ENCODE peak calls at places on chromosome 19, in seven cellular contexts. One of them, this sample, is unnamed.

GRCh38 chr19:27393591-27393990 is 1819.4 kb downstream of the UQCRFS1 start:
- DNase-seq in activated CD4-positive, alpha-beta T cell treated with anti-CD3 and anti-CD28 coated beads, Interleukin-2, amount 10 ng/mL, durations not matched to agents 7 days and 5 days: no peak
- DNase-seq in midbrain: no peak
- DNase-seq in fibroblast of mammary gland: no peak
- DNase-seq in NCI-H187: no peak
- DNase-seq in NCI-H2081 treated with DMSO at 0.1 percent for 48 hours: no peak
- DNase-seq in mesendoderm: no peak
- DNase-seq in this sample: no peak

GRCh38 chr19:872266-872951 is 12.9 kb downstream of the CFD start:
- DNase-seq in activated CD4-positive, alpha-beta T cell treated with anti-CD3 and anti-CD28 coated beads, Interleukin-2, amount 10 ng/mL, durations not matched to agents 7 days and 5 days: peak; percentile 93
- DNase-seq in midbrain: no peak
- DNase-seq in fibroblast of mammary gland: peak; percentile 59
- DNase-seq in NCI-H187: no peak
- DNase-seq in NCI-H2081 treated with DMSO at 0.1 percent for 48 hours: no peak
- DNase-seq in mesendoderm: peak; percentile 88
- DNase-seq in this sample: peak; percentile 81

GRCh38 chr19:47819841-47820244 is 1.9 kb upstream of the CRX start:
- DNase-seq in activated CD4-positive, alpha-beta T cell treated with anti-CD3 and anti-CD28 coated beads, Interleukin-2, amount 10 ng/mL, durations not matched to agents 7 days and 5 days: no peak
- DNase-seq in midbrain: no peak
- DNase-seq in fibroblast of mammary gland: no peak
- DNase-seq in NCI-H187: no peak
- DNase-seq in NCI-H2081 treated with DMSO at 0.1 percent for 48 hours: no peak
- DNase-seq in mesendoderm: peak; percentile 92
- DNase-seq in this sample: no peak

GRCh38 chr19:12834418-12834943 is at the start of gene RTBDN:
- DNase-seq in activated CD4-positive, alpha-beta T cell treated with anti-CD3 and anti-CD28 coated beads, Interleukin-2, amount 10 ng/mL, durations not matched to agents 7 days and 5 days: no peak
- DNase-seq in midbrain: no peak
- DNase-seq in fibroblast of mammary gland: no peak
- DNase-seq in NCI-H187: no peak
- DNase-seq in NCI-H2081 treated with DMSO at 0.1 percent for 48 hours: no peak
- DNase-seq in mesendoderm: peak; percentile 56
- DNase-seq in this sample: no peak

GRCh38 chr19:50232600-50232999 is 29.2 kb downstream of the MYH14 start:
- DNase-seq in activated CD4-positive, alpha-beta T cell treated with anti-CD3 and anti-CD28 coated beads, Interleukin-2, amount 10 ng/mL, durations not matched to agents 7 days and 5 days: no peak
- DNase-seq in midbrain: no peak
- DNase-seq in fibroblast of mammary gland: no peak
- DNase-seq in NCI-H187: no peak
- DNase-seq in NCI-H2081 treated with DMSO at 0.1 percent for 48 hours: no peak
- DNase-seq in mesendoderm: no peak
- DNase-seq in this sample: no peak

GRCh38 chr19:18156841-18157464 is 4.0 kb downstream of the PIK3R2 start:
- DNase-seq in activated CD4-positive, alpha-beta T cell treated with anti-CD3 and anti-CD28 coated beads, Interleukin-2, amount 10 ng/mL, durations not matched to agents 7 days and 5 days: no peak
- DNase-seq in midbrain: peak; percentile 81
- DNase-seq in fibroblast of mammary gland: peak; percentile 87
- DNase-seq in NCI-H187: no peak
- DNase-seq in NCI-H2081 treated with DMSO at 0.1 percent for 48 hours: peak; percentile 80
- DNase-seq in mesendoderm: no peak
- DNase-seq in this sample: no peak

GRCh38 chr19:41698746-41699230 is 9.6 kb upstream of the CEACAM5 start:
- DNase-seq in activated CD4-positive, alpha-beta T cell treated with anti-CD3 and anti-CD28 coated beads, Interleukin-2, amount 10 ng/mL, durations not matched to agents 7 days and 5 days: no peak
- DNase-seq in midbrain: no peak
- DNase-seq in fibroblast of mammary gland: no peak
- DNase-seq in NCI-H187: no peak
- DNase-seq in NCI-H2081 treated with DMSO at 0.1 percent for 48 hours: no peak
- DNase-seq in mesendoderm: no peak
- DNase-seq in this sample: no peak

GRCh38 chr19:39390460-39390758 is 497 bp downstream of the PAF1 start:
- DNase-seq in activated CD4-positive, alpha-beta T cell treated with anti-CD3 and anti-CD28 coated beads, Interleukin-2, amount 10 ng/mL, durations not matched to agents 7 days and 5 days: peak; percentile 84
- DNase-seq in midbrain: no peak
- DNase-seq in fibroblast of mammary gland: peak; percentile 44
- DNase-seq in NCI-H187: no peak
- DNase-seq in NCI-H2081 treated with DMSO at 0.1 percent for 48 hours: no peak
- DNase-seq in mesendoderm: no peak
- DNase-seq in this sample: peak; percentile 72

GRCh38 chr19:12544401-12544876 is 6.8 kb downstream of the ZNF564 start:
- DNase-seq in activated CD4-positive, alpha-beta T cell treated with anti-CD3 and anti-CD28 coated beads, Interleukin-2, amount 10 ng/mL, durations not matched to agents 7 days and 5 days: no peak
- DNase-seq in midbrain: no peak
- DNase-seq in fibroblast of mammary gland: peak; percentile 66
- DNase-seq in NCI-H187: no peak
- DNase-seq in NCI-H2081 treated with DMSO at 0.1 percent for 48 hours: no peak
- DNase-seq in mesendoderm: no peak
- DNase-seq in this sample: no peak

GRCh38 chr19:34328982-34329381 is 36.0 kb upstream of the GPI start:
- DNase-seq in activated CD4-positive, alpha-beta T cell treated with anti-CD3 and anti-CD28 coated beads, Interleukin-2, amount 10 ng/mL, durations not matched to agents 7 days and 5 days: no peak
- DNase-seq in midbrain: no peak
- DNase-seq in fibroblast of mammary gland: no peak
- DNase-seq in NCI-H187: no peak
- DNase-seq in NCI-H2081 treated with DMSO at 0.1 percent for 48 hours: no peak
- DNase-seq in mesendoderm: no peak
- DNase-seq in this sample: no peak

GRCh38 chr19:47542030-47542475 is 27.2 kb upstream of the NAPA start:
- DNase-seq in activated CD4-positive, alpha-beta T cell treated with anti-CD3 and anti-CD28 coated beads, Interleukin-2, amount 10 ng/mL, durations not matched to agents 7 days and 5 days: no peak
- DNase-seq in midbrain: no peak
- DNase-seq in fibroblast of mammary gland: peak; percentile 42
- DNase-seq in NCI-H187: no peak
- DNase-seq in NCI-H2081 treated with DMSO at 0.1 percent for 48 hours: no peak
- DNase-seq in mesendoderm: no peak
- DNase-seq in this sample: no peak

GRCh38 chr19:55672418-55672817 is 2.6 kb upstream of the EPN1 start:
- DNase-seq in activated CD4-positive, alpha-beta T cell treated with anti-CD3 and anti-CD28 coated beads, Interleukin-2, amount 10 ng/mL, durations not matched to agents 7 days and 5 days: no peak
- DNase-seq in midbrain: no peak
- DNase-seq in fibroblast of mammary gland: no peak
- DNase-seq in NCI-H187: no peak
- DNase-seq in NCI-H2081 treated with DMSO at 0.1 percent for 48 hours: no peak
- DNase-seq in mesendoderm: no peak
- DNase-seq in this sample: no peak

GRCh38 chr19:19539738-19540703 is 2.0 kb downstream of the CILP2 start:
- DNase-seq in activated CD4-positive, alpha-beta T cell treated with anti-CD3 and anti-CD28 coated beads, Interleukin-2, amount 10 ng/mL, durations not matched to agents 7 days and 5 days: peak; percentile 58
- DNase-seq in midbrain: no peak
- DNase-seq in fibroblast of mammary gland: peak; percentile 63
- DNase-seq in NCI-H187: no peak
- DNase-seq in NCI-H2081 treated with DMSO at 0.1 percent for 48 hours: no peak
- DNase-seq in mesendoderm: peak; percentile 83
- DNase-seq in this sample: no peak

GRCh38 chr19:19817357-19817756 is 4.2 kb downstream of the ZNF506 start:
- DNase-seq in activated CD4-positive, alpha-beta T cell treated with anti-CD3 and anti-CD28 coated beads, Interleukin-2, amount 10 ng/mL, durations not matched to agents 7 days and 5 days: peak; percentile 52
- DNase-seq in midbrain: peak; percentile 1
- DNase-seq in fibroblast of mammary gland: no peak
- DNase-seq in NCI-H187: no peak
- DNase-seq in NCI-H2081 treated with DMSO at 0.1 percent for 48 hours: no peak
- DNase-seq in mesendoderm: peak; percentile 3
- DNase-seq in this sample: no peak

GRCh38 chr19:16714702-16715294 is 4.8 kb upstream of the NWD1 start:
- DNase-seq in activated CD4-positive, alpha-beta T cell treated with anti-CD3 and anti-CD28 coated beads, Interleukin-2, amount 10 ng/mL, durations not matched to agents 7 days and 5 days: peak; percentile 48
- DNase-seq in midbrain: peak; percentile 52
- DNase-seq in fibroblast of mammary gland: peak; percentile 42
- DNase-seq in NCI-H187: peak; percentile 3
- DNase-seq in NCI-H2081 treated with DMSO at 0.1 percent for 48 hours: no peak
- DNase-seq in mesendoderm: peak; percentile 47
- DNase-seq in this sample: no peak

GRCh38 chr19:40962460-40962961 is 28.6 kb upstream of the CYP2B6 start:
- DNase-seq in activated CD4-positive, alpha-beta T cell treated with anti-CD3 and anti-CD28 coated beads, Interleukin-2, amount 10 ng/mL, durations not matched to agents 7 days and 5 days: no peak
- DNase-seq in midbrain: no peak
- DNase-seq in fibroblast of mammary gland: no peak
- DNase-seq in NCI-H187: no peak
- DNase-seq in NCI-H2081 treated with DMSO at 0.1 percent for 48 hours: no peak
- DNase-seq in mesendoderm: no peak
- DNase-seq in this sample: no peak

GRCh38 chr19:40686882-40687524 is 3.4 kb downstream of the NUMBL start:
- DNase-seq in activated CD4-positive, alpha-beta T cell treated with anti-CD3 and anti-CD28 coated beads, Interleukin-2, amount 10 ng/mL, durations not matched to agents 7 days and 5 days: no peak
- DNase-seq in midbrain: no peak
- DNase-seq in fibroblast of mammary gland: no peak
- DNase-seq in NCI-H187: no peak
- DNase-seq in NCI-H2081 treated with DMSO at 0.1 percent for 48 hours: no peak
- DNase-seq in mesendoderm: no peak
- DNase-seq in this sample: no peak

GRCh38 chr19:48529156-48529555 is 17.5 kb upstream of the LMTK3 start:
- DNase-seq in activated CD4-positive, alpha-beta T cell treated with anti-CD3 and anti-CD28 coated beads, Interleukin-2, amount 10 ng/mL, durations not matched to agents 7 days and 5 days: no peak
- DNase-seq in midbrain: no peak
- DNase-seq in fibroblast of mammary gland: no peak
- DNase-seq in NCI-H187: no peak
- DNase-seq in NCI-H2081 treated with DMSO at 0.1 percent for 48 hours: no peak
- DNase-seq in mesendoderm: peak; percentile 49
- DNase-seq in this sample: no peak

GRCh38 chr19:50794778-50795664 is 4.8 kb downstream of the ACP4 start:
- DNase-seq in activated CD4-positive, alpha-beta T cell treated with anti-CD3 and anti-CD28 coated beads, Interleukin-2, amount 10 ng/mL, durations not matched to agents 7 days and 5 days: no peak
- DNase-seq in midbrain: no peak
- DNase-seq in fibroblast of mammary gland: peak; percentile 16
- DNase-seq in NCI-H187: no peak
- DNase-seq in NCI-H2081 treated with DMSO at 0.1 percent for 48 hours: no peak
- DNase-seq in mesendoderm: peak; percentile 68
- DNase-seq in this sample: no peak

GRCh38 chr19:32287811-32288227 is 57.6 kb upstream of the ZNF507 start:
- DNase-seq in activated CD4-positive, alpha-beta T cell treated with anti-CD3 and anti-CD28 coated beads, Interleukin-2, amount 10 ng/mL, durations not matched to agents 7 days and 5 days: peak; percentile 18
- DNase-seq in midbrain: peak; percentile 53
- DNase-seq in fibroblast of mammary gland: peak; percentile 81
- DNase-seq in NCI-H187: no peak
- DNase-seq in NCI-H2081 treated with DMSO at 0.1 percent for 48 hours: no peak
- DNase-seq in mesendoderm: peak; percentile 89
- DNase-seq in this sample: peak; percentile 35

GRCh38 chr19:22286151-22286810 is at the start of gene ZNF729:
- DNase-seq in activated CD4-positive, alpha-beta T cell treated with anti-CD3 and anti-CD28 coated beads, Interleukin-2, amount 10 ng/mL, durations not matched to agents 7 days and 5 days: no peak
- DNase-seq in midbrain: peak; percentile 22
- DNase-seq in fibroblast of mammary gland: no peak
- DNase-seq in NCI-H187: no peak
- DNase-seq in NCI-H2081 treated with DMSO at 0.1 percent for 48 hours: no peak
- DNase-seq in mesendoderm: no peak
- DNase-seq in this sample: no peak

GRCh38 chr19:604355-604754 is 14.7 kb downstream of the HCN2 start:
- DNase-seq in activated CD4-positive, alpha-beta T cell treated with anti-CD3 and anti-CD28 coated beads, Interleukin-2, amount 10 ng/mL, durations not matched to agents 7 days and 5 days: peak; percentile 44
- DNase-seq in midbrain: no peak
- DNase-seq in fibroblast of mammary gland: no peak
- DNase-seq in NCI-H187: no peak
- DNase-seq in NCI-H2081 treated with DMSO at 0.1 percent for 48 hours: no peak
- DNase-seq in mesendoderm: peak; percentile 59
- DNase-seq in this sample: peak; percentile 33

GRCh38 chr19:44539236-44539819 is 9.9 kb upstream of the CEACAM20 start:
- DNase-seq in activated CD4-positive, alpha-beta T cell treated with anti-CD3 and anti-CD28 coated beads, Interleukin-2, amount 10 ng/mL, durations not matched to agents 7 days and 5 days: no peak
- DNase-seq in midbrain: no peak
- DNase-seq in fibroblast of mammary gland: peak; percentile 56
- DNase-seq in NCI-H187: no peak
- DNase-seq in NCI-H2081 treated with DMSO at 0.1 percent for 48 hours: no peak
- DNase-seq in mesendoderm: no peak
- DNase-seq in this sample: no peak

GRCh38 chr19:34484328-34484727 is 2.8 kb downstream of the WTIP start:
- DNase-seq in activated CD4-positive, alpha-beta T cell treated with anti-CD3 and anti-CD28 coated beads, Interleukin-2, amount 10 ng/mL, durations not matched to agents 7 days and 5 days: no peak
- DNase-seq in midbrain: no peak
- DNase-seq in fibroblast of mammary gland: no peak
- DNase-seq in NCI-H187: no peak
- DNase-seq in NCI-H2081 treated with DMSO at 0.1 percent for 48 hours: no peak
- DNase-seq in mesendoderm: no peak
- DNase-seq in this sample: no peak

GRCh38 chr19:44741258-44741731 is 7.2 kb upstream of the BCL3 start:
- DNase-seq in activated CD4-positive, alpha-beta T cell treated with anti-CD3 and anti-CD28 coated beads, Interleukin-2, amount 10 ng/mL, durations not matched to agents 7 days and 5 days: no peak
- DNase-seq in midbrain: no peak
- DNase-seq in fibroblast of mammary gland: no peak
- DNase-seq in NCI-H187: no peak
- DNase-seq in NCI-H2081 treated with DMSO at 0.1 percent for 48 hours: no peak
- DNase-seq in mesendoderm: no peak
- DNase-seq in this sample: no peak

GRCh38 chr19:2186071-2186846 is 22.5 kb downstream of the DOT1L start:
- DNase-seq in activated CD4-positive, alpha-beta T cell treated with anti-CD3 and anti-CD28 coated beads, Interleukin-2, amount 10 ng/mL, durations not matched to agents 7 days and 5 days: no peak
- DNase-seq in midbrain: no peak
- DNase-seq in fibroblast of mammary gland: peak; percentile 97
- DNase-seq in NCI-H187: no peak
- DNase-seq in NCI-H2081 treated with DMSO at 0.1 percent for 48 hours: no peak
- DNase-seq in mesendoderm: peak; percentile 54
- DNase-seq in this sample: no peak

GRCh38 chr19:662207-662961 is 630 bp downstream of the RNF126 start:
- DNase-seq in activated CD4-positive, alpha-beta T cell treated with anti-CD3 and anti-CD28 coated beads, Interleukin-2, amount 10 ng/mL, durations not matched to agents 7 days and 5 days: peak; percentile 84
- DNase-seq in midbrain: no peak
- DNase-seq in fibroblast of mammary gland: peak; percentile 37
- DNase-seq in NCI-H187: no peak
- DNase-seq in NCI-H2081 treated with DMSO at 0.1 percent for 48 hours: no peak
- DNase-seq in mesendoderm: peak; percentile 78
- DNase-seq in this sample: peak; percentile 78